ENCODE peak calls at places on chromosomes 5 and 9, in six cellular contexts. P is stimulated activated CD4-positive, alpha-beta T cell treated with anti-CD3 and anti-CD28 coated beads, TNF-alpha, amount 100 ng/mL, for 48 hours; Y is hippocampal formation; I is activated T-cell treated with anti-CD3 and anti-CD28 coated beads, Interleukin-2, amount 50 U/mL, for 24 hours; R is C1 segment of cervical spinal cord; A is stimulated activated CD8-positive, alpha-beta memory T cell treated with anti-CD3 and anti-CD28 coated beads, Interleukin-4, amount 100 ng/mL, for 24 hours. N is an unnamed sample.

GRCh38 chr5:98700730-98701129 is 72.7 kb upstream of the RGMB start:
- DNase-seq in A (no peak), P (no peak), I (no peak), R (no peak), Y (no peak), N (no peak)

GRCh38 chr9:126440938-126441337 is 114.3 kb downstream of the MVB12B start:
- DNase-seq in P (no peak), I (no peak), R (peak), A (no peak), Y (peak), N (peak)

GRCh38 chr5:115507682-115508081 is 36.9 kb downstream of the FEM1C start:
- DNase-seq in Y (no peak), A (no peak), R (no peak), P (no peak), I (no peak), N (no peak)

GRCh38 chr9:89649045-89649691 is 44.4 kb downstream of the GADD45G start:
- DNase-seq in R (no peak), Y (no peak), I (no peak), A (no peak), P (no peak), N (no peak)

GRCh38 chr5:114857951-114858401 is 311.7 kb downstream of the TRIM36 start:
- DNase-seq in P (no peak), I (no peak), Y (peak), R (no peak), A (no peak), N (peak)

GRCh38 chr9:1052119-1052907 is 2.2 kb downstream of the DMRT2 start:
- DNase-seq in P (no peak), A (no peak), Y (peak), I (no peak), R (no peak), N (no peak)

GRCh38 chr5:37086466-37087178 is 162.6 kb downstream of the CPLANE1 start:
- DNase-seq in P (no peak), I (no peak), A (no peak), R (no peak), Y (no peak), N (peak)

GRCh38 chr9:2093920-2094597 is 78.9 kb downstream of the SMARCA2 start:
- DNase-seq in A (no peak), I (no peak), R (no peak), Y (no peak), P (no peak), N (peak)

GRCh38 chr5:15234366-15234765 is 265.6 kb upstream of the FBXL7 start:
- DNase-seq in P (no peak), Y (no peak), R (no peak), A (no peak), I (no peak), N (no peak)

GRCh38 chr9:123866497-123866896 is 63.4 kb downstream of the DENND1A start:
- DNase-seq in A (no peak), R (no peak), Y (no peak), P (no peak), I (no peak), N (peak)

GRCh38 chr5:8906303-8906967 is 639.4 kb downstream of the SEMA5A start:
- DNase-seq in Y (no peak), P (no peak), I (no peak), A (no peak), R (no peak), N (peak)

GRCh38 chr5:93150311-93151012 is 430.6 kb downstream of the NR2F1-AS1 start:
- DNase-seq in A (no peak), Y (no peak), P (no peak), R (no peak), I (no peak), N (peak)

GRCh38 chr5:172377856-172378255 is 76.5 kb downstream of the SH3PXD2B start:
- DNase-seq in I (no peak), R (no peak), Y (peak), A (no peak), P (no peak), N (no peak)

GRCh38 chr9:88403340-88403739 is 15.1 kb downstream of the SPIN1 start:
- DNase-seq in A (no peak), I (no peak), Y (no peak), R (no peak), P (no peak), N (no peak)

N was measured in ELR.